ENCODE peak calls at places on chromosomes 16 and 17, in nine cellular contexts. J, D, Y, T, O, I, Z, V and A are unnamed samples.
A peak's percentile ranks its signal among the peaks of the same experiment; 100 is the strongest.

GRCh38 chr16:31216552-31217530 is at the start of gene PYDC1:
- DNase-seq in T (no peak), V (no peak), D (peak; percentile 20), Z (no peak), O (no peak), J (peak; percentile 20), Y (no peak), I (no peak), A (no peak)

GRCh38 chr16:13427943-13428342 is 492.0 kb upstream of the ERCC4 start:
- DNase-seq in V (no peak), J (no peak), O (no peak), I (no peak), T (no peak), D (no peak), Z (no peak), Y (no peak), A (no peak)

GRCh38 chr16:84360170-84360569 is 8.2 kb upstream of the ATP2C2 start:
- DNase-seq in J (no peak), V (no peak), D (no peak), O (peak; percentile 60), Z (no peak), T (no peak), Y (no peak), I (no peak), A (no peak)

GRCh38 chr16:85768225-85768624 is 17.3 kb upstream of the C16orf74 start:
- DNase-seq in Z (no peak), T (no peak), J (no peak), Y (no peak), D (peak; percentile 36), O (no peak), V (no peak), I (no peak), A (no peak)

GRCh38 chr16:3009568-3010390 is 2.9 kb upstream of the CLDN9 start:
- DNase-seq in V (no peak), J (no peak), T (no peak), Z (no peak), O (no peak), Y (no peak), D (peak; percentile 42), I (no peak), A (peak; percentile 88)

GRCh38 chr17:66717680-66718079 is 117.2 kb upstream of the CACNG5 start:
- DNase-seq in V (no peak), I (no peak), T (no peak), J (no peak), O (peak; percentile 49), Z (no peak), Y (peak; percentile 30), D (no peak), A (peak; percentile 59)

GRCh38 chr17:12789075-12789975 is at the start of gene ARHGAP44:
- DNase-seq in T (no peak), O (peak; percentile 65), I (peak; percentile 76), D (peak; percentile 76), V (no peak), Z (no peak), J (peak; percentile 76), Y (peak; percentile 62), A (peak; percentile 85)

GRCh38 chr17:17495448-17496188 is 577 bp downstream of the RASD1 start:
- DNase-seq in Z (peak; percentile 51), Y (peak; percentile 60), D (peak; percentile 56), J (peak; percentile 41), O (peak; percentile 27), V (no peak), T (no peak), I (no peak), A (peak; percentile 53)

GRCh38 chr16:63928421-63928820 is 1193.4 kb downstream of the CDH11 start:
- DNase-seq in D (no peak), Z (no peak), Y (no peak), O (no peak), J (no peak), V (no peak), T (no peak), I (no peak), A (no peak)

DNA sequence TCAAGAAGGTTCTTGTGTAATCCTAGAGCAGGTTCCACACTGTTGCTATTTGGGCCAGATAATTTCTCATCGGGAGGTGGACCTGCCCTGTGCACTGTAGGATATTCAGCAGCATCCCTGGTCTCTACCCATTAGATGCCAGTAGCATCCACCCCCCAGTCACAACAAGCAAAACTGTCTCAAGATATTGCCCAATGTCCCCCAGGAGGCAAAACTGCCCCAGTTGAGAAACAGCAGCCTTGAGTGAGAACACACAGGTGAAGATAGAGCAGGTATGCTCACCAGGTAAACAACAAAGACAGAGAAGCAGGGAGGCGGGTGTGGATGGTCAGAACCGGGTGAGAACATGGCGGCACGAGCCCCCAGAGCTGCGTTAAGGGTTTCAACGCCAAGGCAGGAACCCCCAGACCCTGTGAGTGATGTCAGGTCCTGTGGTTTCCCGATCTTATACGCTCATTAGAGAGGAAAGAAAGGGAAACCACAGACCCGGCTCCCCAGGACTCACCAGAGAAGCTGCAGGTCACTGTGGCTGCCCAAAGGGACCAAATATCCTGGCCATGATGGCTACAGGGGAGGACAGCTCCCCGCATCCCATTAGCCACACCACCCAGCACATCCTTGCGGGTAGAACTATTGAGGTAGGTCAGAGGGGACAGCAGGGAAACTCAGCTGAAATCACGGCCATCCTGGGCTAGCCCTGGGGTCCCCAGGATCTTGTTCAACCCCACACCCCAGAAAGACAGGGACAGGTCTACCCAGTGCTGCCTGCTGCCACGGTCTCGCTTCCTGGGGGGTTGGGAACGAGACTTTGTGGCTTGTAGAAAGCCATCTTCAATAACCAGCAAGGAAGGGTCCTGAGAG is 21.2 kb downstream of the CDC42EP4 start:
- DNase-seq in J (no peak), Z (no peak), T (no peak), O (no peak), D (no peak), I (no peak), V (no peak), Y (no peak), A (no peak)
- H3K27ac ChIP-seq in J (peak overlapping the region; percentile 95), Z (no peak overlapping the region), T (peak overlapping the region; percentile 84), O (peak overlapping the region; percentile 97), D (peak overlapping the region; percentile 88), I (peak overlapping the region; percentile 43), V (peak overlapping the region; percentile 90), Y (peak overlapping the region; percentile 90), A (peak overlapping the region; percentile 74)

GRCh38 chr17:39666231-39666600 is 1.1 kb downstream of the TCAP start:
- DNase-seq in Z (no peak), V (no peak), I (no peak), O (no peak), Y (no peak), D (peak; percentile 19), T (no peak), J (no peak), A (no peak)

GRCh38 chr17:39668141-39668924 is at the start of gene PNMT:
- DNase-seq in V (no peak), Z (peak; percentile 76), Y (no peak), O (peak; percentile 53), J (peak; percentile 83), I (peak; percentile 63), T (no peak), D (peak; percentile 79), A (peak; percentile 90)

GRCh38 chr17:39665642-39666221 is 583 bp downstream of the TCAP start:
- DNase-seq in V (no peak), Y (no peak), O (no peak), Z (no peak), I (no peak), D (peak; percentile 43), J (peak; percentile 40), T (no peak), A (no peak)

GRCh38 chr17:39666601-39667261 is 1.5 kb upstream of the PNMT start:
- DNase-seq in V (peak; percentile 53), T (no peak), O (no peak), D (peak; percentile 15), Y (no peak), J (peak; percentile 77), Z (no peak), I (no peak), A (no peak)

DNA sequence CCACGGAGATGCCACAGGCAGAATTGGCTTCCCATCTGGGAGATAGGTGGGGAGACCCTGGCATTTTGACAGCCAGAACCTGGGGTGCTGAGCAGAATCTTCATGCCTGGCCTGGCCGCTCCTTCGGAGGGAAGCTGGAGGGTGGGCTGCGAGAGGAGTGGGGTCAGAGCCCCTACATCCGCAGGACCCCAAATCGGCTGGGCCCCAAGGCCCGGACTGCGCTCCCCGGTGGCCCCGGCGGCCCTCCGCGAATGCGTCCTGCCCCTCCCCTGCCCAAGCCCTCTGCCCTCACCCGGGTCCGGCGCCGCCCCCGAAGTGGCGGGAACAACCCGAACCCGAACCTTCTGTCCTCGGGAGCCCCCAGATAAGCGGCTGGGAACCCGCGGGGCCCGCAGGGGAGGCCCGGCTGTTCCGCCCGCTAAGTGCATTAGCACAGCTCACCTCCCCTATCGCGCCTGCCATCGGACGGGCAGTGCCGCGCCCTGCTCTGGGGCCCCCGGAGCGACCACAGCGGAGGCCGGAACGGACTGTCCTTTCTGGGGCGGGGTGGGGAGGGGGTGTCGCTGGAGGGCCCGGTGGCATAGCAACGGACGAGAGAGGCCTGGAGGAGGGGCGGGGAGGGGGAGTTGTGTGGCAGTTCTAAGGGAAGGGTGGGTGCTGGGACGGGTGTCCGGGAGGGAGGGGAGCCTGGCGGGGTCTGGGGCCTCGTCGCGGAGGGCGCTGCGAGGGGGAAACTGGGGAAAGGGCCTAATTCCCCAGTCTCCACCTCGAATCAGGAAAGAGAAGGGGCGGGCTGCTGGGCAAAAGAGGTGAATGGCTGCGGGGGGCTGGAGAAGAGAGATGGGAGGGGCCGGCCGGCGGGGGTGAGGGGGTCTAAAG is 752 bp upstream of the PNMT start:
- DNase-seq in I (no peak), T (no peak), Z (no peak), J (peak; percentile 64), V (no peak), Y (no peak), O (no peak), D (peak; percentile 35), A (peak; percentile 70)
- H3K4me3 ChIP-seq in I (peak overlapping the region; percentile 36), T (no peak overlapping the region), Z (peak overlapping the region; percentile 37), J (peak overlapping the region; percentile 46), V (peak overlapping the region; percentile 69), Y (peak overlapping the region; percentile 57), O (no peak overlapping the region), D (peak overlapping the region; percentile 53), A (peak overlapping the region; percentile 44)

GRCh38 chr17:45221081-45221996 is at the start of gene FMNL1:
- DNase-seq in T (no peak), Y (no peak), J (peak; percentile 73), I (no peak), O (no peak), Z (peak; percentile 79), D (peak; percentile 48), V (no peak), A (no peak)
- H3K27ac ChIP-seq in T (no peak within 1 kb of the TSS), Y (peak within 1 kb of the TSS; percentile 73), J (peak within 1 kb of the TSS; percentile 44), I (no peak within 1 kb of the TSS), O (no peak within 1 kb of the TSS), Z (peak within 1 kb of the TSS; percentile 98), D (no peak within 1 kb of the TSS), V (no peak within 1 kb of the TSS), A (no peak within 1 kb of the TSS)

DNA sequence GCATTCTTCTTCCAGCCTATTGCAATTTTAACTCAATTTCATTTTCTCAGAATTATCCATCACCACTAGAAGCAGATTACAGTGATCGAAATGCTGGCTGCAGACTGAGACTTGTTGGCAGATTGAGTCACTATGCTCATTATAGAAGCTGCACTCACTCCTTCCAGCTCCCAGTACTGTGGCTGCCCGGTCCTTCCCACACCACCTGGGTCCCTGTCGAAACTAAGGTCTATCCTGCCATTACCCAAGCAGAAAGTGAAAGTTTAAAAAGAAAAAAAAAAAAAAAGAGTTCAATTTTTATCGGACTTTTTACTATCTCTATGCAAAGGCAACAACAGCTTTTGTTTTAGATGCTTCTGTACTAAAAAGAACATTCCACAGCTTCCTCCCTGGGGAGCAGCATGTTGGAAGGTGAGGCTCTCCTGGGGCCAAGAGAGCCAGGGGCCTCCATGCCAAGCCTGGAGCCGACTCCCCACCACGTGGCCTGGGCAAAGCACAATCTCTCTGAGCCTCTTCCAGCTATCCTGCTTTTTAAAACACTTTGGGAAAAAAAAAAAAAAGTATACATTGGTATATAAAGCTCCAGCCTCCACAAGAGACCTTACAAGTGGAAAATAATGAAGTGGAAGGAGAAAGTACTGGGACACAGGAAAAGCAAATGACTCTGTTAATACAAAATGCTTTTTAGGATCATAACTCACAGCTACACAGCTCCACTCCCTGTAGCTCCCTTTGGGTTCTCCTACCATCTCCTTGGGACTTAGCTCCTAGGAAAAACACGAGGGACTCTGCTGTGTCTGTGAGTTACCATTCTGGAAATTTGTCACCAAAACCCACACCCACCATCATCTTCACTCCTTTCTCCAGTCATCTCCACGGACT is 77.8 kb downstream of the USP31 start:
- DNase-seq in V (no peak), T (no peak), Y (no peak), D (peak; percentile 85), O (peak; percentile 76), I (peak; percentile 54), Z (no peak), J (no peak), A (no peak)
- H3K4me3 ChIP-seq in V (peak overlapping the region; percentile 63), T (no peak overlapping the region), Y (no peak overlapping the region), D (peak overlapping the region; percentile 40), O (no peak overlapping the region), I (no peak overlapping the region), Z (no peak overlapping the region), J (no peak overlapping the region), A (no peak overlapping the region)